ENCODE peak calls at places on chromosomes 13 and 19, in five cellular contexts. K is heart left ventricle, L is HepG2, X is K562, J is IMR-90. O is an unnamed sample.

GRCh38 chr13:27599845-27600553 is 20.3 kb downstream of the LNX2 start:
- ATAC-seq in K (peak), L (peak), X (peak), J (peak), O (no peak)

GRCh38 chr19:50357178-50358100 is 8.0 kb downstream of the NAPSA start:
- ATAC-seq in K (peak), L (peak), X (peak), J (peak), O (peak)

GRCh38 chr13:57832187-57832586 is 200.6 kb downstream of the PCDH17 start:
- ATAC-seq in K (no peak), L (no peak), X (no peak), J (no peak), O (no peak)

GRCh38 chr19:4113398-4114088 is 10.4 kb downstream of the MAP2K2 start:
- ATAC-seq in K (peak), L (no peak), X (no peak), J (no peak), O (no peak)

GRCh38 chr13:95237310-95237870 is 63.9 kb downstream of the ABCC4 start:
- ATAC-seq in K (no peak), L (no peak), X (no peak), J (no peak), O (no peak)

GRCh38 chr19:7540761-7541480 is 5.4 kb downstream of the PNPLA6 start:
- ATAC-seq in K (no peak), L (no peak), X (peak), J (peak), O (no peak)

GRCh38 chr13:110294146-110294545 is 12.8 kb downstream of the COL4A1 start:
- ATAC-seq in K (peak), L (no peak), X (no peak), J (no peak), O (peak)

GRCh38 chr19:50362656-50363424 is 2.6 kb downstream of the NAPSA start:
- ATAC-seq in K (no peak), L (no peak), X (no peak), J (no peak), O (no peak)

GRCh38 chr13:26653842-26654241 is 96.4 kb downstream of the WASF3 start:
- ATAC-seq in K (no peak), L (no peak), X (no peak), J (no peak), O (no peak)

GRCh38 chr19:2145831-2146241 is 5.5 kb downstream of the AP3D1 start:
- ATAC-seq in K (no peak), L (peak), X (no peak), J (no peak), O (no peak)

GRCh38 chr13:77696863-77697207 is 652 bp upstream of the SLAIN1 start:
- ATAC-seq in K (peak), L (no peak), X (no peak), J (no peak), O (peak)

GRCh38 chr13:27918041-27918917 is 1.5 kb upstream of the PDX1 start:
- ATAC-seq in K (no peak), L (peak), X (no peak), J (no peak), O (no peak)

GRCh38 chr19:32702010-32702409 is 10.4 kb downstream of the NUDT19 start:
- ATAC-seq in K (no peak), L (peak), X (no peak), J (no peak), O (no peak)

GRCh38 chr13:65829241-65830008 is 1400.7 kb downstream of the PCDH9 start:
- ATAC-seq in K (no peak), L (no peak), X (no peak), J (no peak), O (no peak)

GRCh38 chr19:11675569-11675968 is 63.2 kb downstream of the ZNF823 start:
- ATAC-seq in K (no peak), L (no peak), X (no peak), J (no peak), O (no peak)

GRCh38 chr19:18768997-18769891 is 21.9 kb downstream of the COMP start:
- ATAC-seq in K (no peak), L (no peak), X (no peak), J (no peak), O (no peak)

GRCh38 chr19:16463991-16464575 is 7.7 kb downstream of the EPS15L1 start:
- ATAC-seq in K (no peak), L (peak), X (peak), J (peak), O (no peak)

GRCh38 chr13:48563611-48564010 is 30.7 kb upstream of the RCBTB2 start:
- ATAC-seq in K (no peak), L (no peak), X (no peak), J (no peak), O (no peak)

GRCh38 chr13:102675115-102675514 is 19.7 kb downstream of the METTL21C start:
- ATAC-seq in K (peak), L (no peak), X (no peak), J (no peak), O (no peak)

GRCh38 chr13:59754411-59754810 is 409.3 kb downstream of the DIAPH3 start:
- ATAC-seq in K (no peak), L (no peak), X (no peak), J (no peak), O (no peak)

GRCh38 chr19:35029737-35030256 is 473 bp upstream of the SCN1B start:
- ATAC-seq in K (peak), L (peak), X (peak), J (peak), O (peak)

GRCh38 chr13:26022538-26023292 is 29.1 kb downstream of the SHISA2 start:
- ATAC-seq in K (peak), L (no peak), X (no peak), J (peak), O (peak)

GRCh38 chr13:111962431-111962891 is 104.5 kb upstream of the SOX1 start:
- ATAC-seq in K (no peak), L (peak), X (no peak), J (no peak), O (no peak)

GRCh38 chr19:14271830-14272229 is 65.9 kb upstream of the ADGRL1 start:
- ATAC-seq in K (no peak), L (no peak), X (no peak), J (no peak), O (no peak)

GRCh38 chr19:10403137-10404021 is at the start of gene CDC37:
- ATAC-seq in K (peak), L (peak), X (peak), J (peak), O (peak)
- TF ChIP-seq POLR2A in K (no peak), L (peak), X (peak), J (peak), O (peak)

GRCh38 chr19:52398091-52398461 is 427 bp downstream of the ZNF528 start:
- ATAC-seq in K (peak), L (peak), X (peak), J (peak), O (no peak)

GRCh38 chr19:52397310-52398090 is at the start of gene ZNF528:
- ATAC-seq in K (peak), L (peak), X (peak), J (peak), O (peak)
- TF ChIP-seq POLR2A in K (peak), L (peak), X (no peak), J (peak), O (peak)

DNA sequence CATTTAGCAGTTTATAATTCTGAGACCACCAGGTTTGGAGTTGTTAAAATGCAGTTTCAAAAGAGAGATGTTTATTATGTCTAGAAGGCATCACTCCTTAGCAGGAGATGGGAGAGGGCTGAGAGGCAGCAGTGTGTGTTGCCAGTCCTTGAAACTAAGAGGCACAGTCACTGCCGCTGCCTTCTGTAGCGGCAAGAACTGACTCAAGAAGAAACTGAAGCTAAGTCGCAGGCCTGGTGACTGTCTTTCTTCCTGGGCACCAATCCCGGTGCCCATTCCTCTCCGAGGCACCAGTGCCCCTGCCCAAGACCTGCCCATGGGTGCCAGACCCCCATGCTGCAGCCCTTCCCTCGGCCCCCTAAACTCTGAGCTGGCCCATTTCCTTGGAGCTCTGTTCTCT is 20.1 kb downstream of the N4BP2L1 start:
- ATAC-seq in K (no peak), L (no peak), X (no peak), J (no peak), O (no peak)
- TF ChIP-seq POLR2A in K (no peak), L (no peak), X (no peak), J (no peak), O (no peak)

DNA sequence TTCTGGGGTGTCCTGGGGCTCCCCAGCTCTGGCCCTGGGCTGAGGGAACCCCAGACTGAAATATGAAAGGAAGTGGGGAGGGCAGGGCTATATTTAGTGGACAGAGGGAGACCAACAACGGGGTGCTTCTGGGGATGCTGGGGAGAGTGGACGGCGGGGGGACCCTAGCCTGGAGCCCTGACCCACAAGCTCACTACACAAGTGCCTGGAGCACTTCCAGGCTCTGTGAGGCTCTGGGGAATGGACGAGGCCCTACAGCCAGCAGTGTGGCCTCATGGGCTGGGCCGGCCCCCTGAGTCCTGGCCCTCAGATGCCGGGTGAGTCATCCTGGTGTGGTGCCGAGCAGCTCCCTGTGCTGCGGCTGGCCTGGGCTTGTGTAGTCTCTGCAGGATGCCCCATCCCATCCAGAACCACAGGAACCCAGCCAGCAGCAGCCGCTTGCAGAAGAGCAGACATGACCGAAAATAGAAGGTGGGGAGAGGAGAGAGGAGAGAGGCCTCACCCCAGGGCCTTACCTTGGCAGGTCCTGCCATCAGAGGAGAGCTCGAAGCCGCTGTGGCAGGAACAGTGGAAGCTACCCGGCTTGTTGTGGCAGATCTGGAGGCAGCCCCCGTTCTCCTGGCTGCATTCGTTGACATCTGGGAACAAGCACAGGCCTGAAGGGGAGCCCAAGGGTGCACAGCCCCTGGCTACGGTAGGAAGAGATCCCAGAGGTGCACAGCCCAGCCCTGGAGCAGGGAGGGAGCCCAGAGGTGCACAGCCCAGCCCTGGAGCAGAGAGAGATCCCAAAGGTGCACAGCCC is 26.1 kb downstream of the GAS6 start:
- ATAC-seq in K (peak), L (peak), X (peak), J (peak), O (peak)
- TF ChIP-seq POLR2A in K (no peak), L (no peak), X (no peak), J (peak), O (no peak)

GRCh38 chr13:46961719-46962118 is 64.9 kb upstream of the HTR2A start:
- ATAC-seq in K (no peak), L (no peak), X (no peak), J (peak), O (peak)

GRCh38 chr13:46963874-46964273 is 67.0 kb upstream of the HTR2A start:
- ATAC-seq in K (no peak), L (no peak), X (no peak), J (no peak), O (no peak)

GRCh38 chr13:46964789-46965527 is 68.1 kb upstream of the HTR2A start:
- ATAC-seq in K (no peak), L (no peak), X (no peak), J (no peak), O (no peak)

DNA sequence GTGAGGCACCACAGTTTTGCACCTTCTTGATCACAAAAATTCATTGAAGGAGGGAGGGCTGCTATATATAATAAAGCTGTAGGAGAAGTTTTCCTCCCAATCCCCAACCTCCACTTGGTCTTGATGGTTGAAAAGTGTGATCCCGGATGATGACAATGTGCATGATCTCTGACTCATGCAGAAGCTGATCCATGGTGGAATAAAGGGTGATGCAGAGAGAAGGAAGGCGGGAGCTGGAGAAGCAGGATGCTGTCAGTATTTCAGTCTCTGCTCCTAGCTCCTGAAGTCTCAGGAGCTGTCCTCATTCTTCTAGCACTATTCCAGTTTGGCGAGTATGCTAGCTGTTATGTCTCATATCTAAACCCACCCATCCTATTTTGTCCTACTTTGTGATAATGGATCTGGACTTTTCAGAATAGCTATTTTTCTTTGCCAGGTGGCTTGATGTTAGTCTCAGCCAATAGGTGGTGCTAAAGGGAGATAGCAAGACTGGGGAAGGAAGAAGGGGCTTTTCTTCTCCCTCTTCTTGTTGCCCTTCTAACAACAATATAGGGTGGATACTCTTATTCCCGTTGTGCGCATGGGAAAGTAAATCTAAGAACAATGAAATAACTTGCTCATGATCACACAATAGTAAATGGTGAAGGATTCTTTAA is 65.6 kb upstream of the HTR2A start:
- ATAC-seq in K (no peak), L (no peak), X (no peak), J (no peak), O (no peak)
- TF ChIP-seq POLR2A in K (no peak), L (no peak), X (no peak), J (no peak), O (no peak)

DNA sequence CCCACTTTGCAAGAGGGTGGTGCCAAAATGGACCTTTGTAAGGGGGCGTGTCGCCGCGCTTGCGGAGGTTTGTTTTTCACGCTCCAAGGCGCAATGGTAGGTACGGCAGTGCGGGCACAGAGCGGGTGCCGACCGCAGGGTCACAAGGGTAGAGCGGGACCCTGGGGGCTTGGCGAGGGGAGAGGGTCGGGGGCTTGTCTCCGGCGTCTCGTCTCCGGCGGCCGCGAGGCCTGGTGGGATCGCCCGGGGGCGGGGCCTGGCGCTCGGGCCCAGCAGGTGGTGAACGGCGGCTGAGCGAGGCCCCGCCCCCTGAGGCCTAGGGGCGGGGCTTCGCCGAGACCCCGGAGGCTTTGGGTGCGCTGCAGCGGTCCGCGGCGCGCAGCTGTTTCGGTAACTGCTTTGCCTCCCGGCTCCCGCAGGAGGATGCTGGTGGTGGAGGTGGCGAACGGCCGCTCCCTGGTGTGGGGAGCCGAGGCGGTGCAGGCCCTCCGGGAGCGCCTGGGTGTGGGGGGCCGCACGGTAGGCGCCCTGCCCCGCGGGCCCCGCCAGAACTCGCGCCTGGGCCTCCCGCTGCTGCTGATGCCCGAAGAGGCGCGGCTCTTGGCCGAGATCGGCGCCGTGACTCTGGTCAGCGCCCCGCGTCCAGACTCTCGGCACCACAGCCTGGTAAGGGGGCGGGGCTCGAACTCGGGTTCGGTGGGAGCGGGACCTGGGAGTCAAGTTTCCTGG is at the start of gene TSEN34:
- ATAC-seq in K (peak), L (peak), X (peak), J (peak), O (peak)
- TF ChIP-seq POLR2A in K (no peak), L (peak), X (peak), J (no peak), O (peak)